ENCODE peak calls at places on chromosomes 1 and 21, in seven cellular contexts. D, X, N, K, S, I and P are unnamed samples.

GRCh38 chr1:15882665-15883064 is 35.2 kb downstream of the SPEN start:
- DNase-seq in K (no peak), I (no peak), X (no peak), S (no peak), N (no peak), D (no peak), P (no peak)

GRCh38 chr1:53771648-53772047 is 32.7 kb upstream of the GLIS1 start:
- DNase-seq in X (no peak), N (no peak), S (no peak), I (no peak), K (no peak), D (no peak), P (no peak)

GRCh38 chr21:42423197-42423675 is 19.5 kb downstream of the UBASH3A start:
- DNase-seq in X (no peak), D (no peak), I (no peak), N (no peak), K (no peak), S (no peak), P (no peak)

GRCh38 chr1:66353207-66353606 is 180.7 kb upstream of the SGIP1 start:
- DNase-seq in X (no peak), S (no peak), I (no peak), N (no peak), K (no peak), D (no peak), P (no peak)

GRCh38 chr1:172990598-172991215 is 60.0 kb downstream of the TNFSF18 start:
- DNase-seq in N (no peak), D (no peak), X (no peak), I (no peak), S (no peak), K (no peak), P (no peak)

GRCh38 chr1:89719502-89720306 is 86.8 kb downstream of the LRRC8C start:
- DNase-seq in S (peak), I (no peak), K (peak), D (no peak), X (no peak), N (peak), P (no peak)

GRCh38 chr1:16173447-16174260 is 17.8 kb upstream of the EPHA2 start:
- DNase-seq in D (peak), K (no peak), S (no peak), X (peak), N (no peak), I (no peak), P (no peak)

GRCh38 chr1:84619383-84620093 is 45.3 kb upstream of the CTBS start:
- DNase-seq in S (peak), X (no peak), K (peak), I (no peak), D (peak), N (peak), P (no peak)

GRCh38 chr1:24786191-24786590 is 40.9 kb downstream of the CLIC4 start:
- DNase-seq in N (no peak), K (peak), S (no peak), X (no peak), D (peak), I (no peak), P (no peak)

GRCh38 chr1:80847904-80848303 is 952.8 kb upstream of the ADGRL2 start:
- DNase-seq in S (no peak), X (no peak), N (no peak), I (no peak), D (no peak), K (no peak), P (no peak)

GRCh38 chr1:161778522-161778921 is 12.4 kb downstream of the ATF6 start:
- DNase-seq in N (no peak), D (no peak), I (no peak), X (no peak), K (no peak), S (no peak), P (no peak)

GRCh38 chr1:85623061-85623471 is 42.5 kb downstream of the CCN1 start:
- DNase-seq in N (peak), I (no peak), S (no peak), X (no peak), K (no peak), D (peak), P (no peak)

GRCh38 chr1:228667224-228667623 is 68.1 kb upstream of the RHOU start:
- DNase-seq in K (no peak), N (no peak), X (no peak), I (no peak), D (no peak), S (no peak), P (no peak)

GRCh38 chr1:56780128-56780750 is 39.0 kb downstream of the FYB2 start:
- DNase-seq in K (no peak), N (no peak), I (no peak), X (no peak), D (no peak), S (no peak), P (peak)

GRCh38 chr1:174965006-174965971 is 34.5 kb upstream of the CACYBP start:
- DNase-seq in S (no peak), N (no peak), D (no peak), K (no peak), I (no peak), X (no peak), P (no peak)